ENCODE peak calls at places on chromosome 10, in seven cellular contexts. One of them, this sample, is unnamed.

GRCh38 chr10:16957038-16957437 is 139.8 kb upstream of the RSU1 start:
- DNase-seq in GM12878: no peak
- DNase-seq in HepG2: no peak
- DNase-seq in K562: no peak
- DNase-seq in H1: no peak
- DNase-seq in HCT116: no peak
- DNase-seq in SK-N-SH: no peak
- DNase-seq in this sample: no peak

GRCh38 chr10:101563497-101564040 is 24.5 kb downstream of the POLL start:
- DNase-seq in GM12878: no peak
- DNase-seq in HCT116: no peak
- DNase-seq in K562: no peak
- DNase-seq in SK-N-SH: peak; percentile 17
- DNase-seq in HepG2: no peak
- DNase-seq in H1: peak; percentile 36
- DNase-seq in this sample: no peak

GRCh38 chr10:75922435-75922834 is 491.0 kb downstream of the LRMDA start:
- DNase-seq in HepG2: peak; percentile 10
- DNase-seq in HCT116: no peak
- DNase-seq in H1: no peak
- DNase-seq in GM12878: no peak
- DNase-seq in SK-N-SH: no peak
- DNase-seq in K562: no peak
- DNase-seq in this sample: no peak

GRCh38 chr10:59880019-59880717 is 26.2 kb downstream of the CCDC6 start:
- DNase-seq in GM12878: no peak
- DNase-seq in HepG2: no peak
- DNase-seq in K562: no peak
- DNase-seq in SK-N-SH: no peak
- DNase-seq in H1: no peak
- DNase-seq in HCT116: no peak
- DNase-seq in this sample: no peak

GRCh38 chr10:111087331-111087756 is 10.5 kb downstream of the ADRA2A start:
- DNase-seq in HepG2: no peak
- DNase-seq in HCT116: no peak
- DNase-seq in H1: no peak
- DNase-seq in SK-N-SH: no peak
- DNase-seq in GM12878: no peak
- DNase-seq in K562: no peak
- DNase-seq in this sample: no peak

GRCh38 chr10:33252324-33252723 is 82.1 kb downstream of the NRP1 start:
- DNase-seq in H1: no peak
- DNase-seq in GM12878: no peak
- DNase-seq in K562: no peak
- DNase-seq in HCT116: no peak
- DNase-seq in HepG2: no peak
- DNase-seq in SK-N-SH: no peak
- DNase-seq in this sample: no peak

GRCh38 chr10:102602272-102603045 is 41.8 kb upstream of the TRIM8 start:
- DNase-seq in SK-N-SH: no peak
- DNase-seq in K562: no peak
- DNase-seq in HCT116: no peak
- DNase-seq in GM12878: no peak
- DNase-seq in H1: no peak
- DNase-seq in HepG2: no peak
- DNase-seq in this sample: no peak

GRCh38 chr10:29563420-29564035 is 71.2 kb downstream of the SVIL start:
- DNase-seq in H1: no peak
- DNase-seq in GM12878: no peak
- DNase-seq in SK-N-SH: no peak
- DNase-seq in K562: no peak
- DNase-seq in HepG2: no peak
- DNase-seq in HCT116: no peak
- DNase-seq in this sample: no peak

GRCh38 chr10:21791276-21791675 is 212.3 kb downstream of the DNAJC1 start:
- DNase-seq in H1: no peak
- DNase-seq in SK-N-SH: no peak
- DNase-seq in K562: no peak
- DNase-seq in GM12878: no peak
- DNase-seq in HepG2: no peak
- DNase-seq in HCT116: no peak
- DNase-seq in this sample: no peak

GRCh38 chr10:108250954-108251620 is 1086.6 kb upstream of the SORCS1 start:
- DNase-seq in K562: no peak
- DNase-seq in HCT116: no peak
- DNase-seq in H1: no peak
- DNase-seq in SK-N-SH: peak; percentile 11
- DNase-seq in HepG2: no peak
- DNase-seq in GM12878: no peak
- DNase-seq in this sample: no peak

GRCh38 chr10:102153093-102153620 is 968 bp downstream of the NOLC1 start:
- DNase-seq in H1: no peak
- DNase-seq in HCT116: no peak
- DNase-seq in K562: no peak
- DNase-seq in GM12878: no peak
- DNase-seq in HepG2: no peak
- DNase-seq in SK-N-SH: no peak
- DNase-seq in this sample: no peak

GRCh38 chr10:45403151-45403550 is 29.1 kb downstream of the ALOX5 start:
- DNase-seq in GM12878: no peak
- DNase-seq in SK-N-SH: no peak
- DNase-seq in H1: no peak
- DNase-seq in HCT116: no peak
- DNase-seq in HepG2: no peak
- DNase-seq in K562: no peak
- DNase-seq in this sample: no peak

GRCh38 chr10:117736655-117737054 is 194.1 kb downstream of the EMX2 start:
- DNase-seq in SK-N-SH: no peak
- DNase-seq in GM12878: no peak
- DNase-seq in HepG2: peak; percentile 4
- DNase-seq in HCT116: peak; percentile 34
- DNase-seq in H1: no peak
- DNase-seq in K562: no peak
- DNase-seq in this sample: no peak

GRCh38 chr10:43208147-43209063 is 58.5 kb downstream of the RASGEF1A start:
- DNase-seq in HepG2: no peak
- DNase-seq in K562: no peak
- DNase-seq in SK-N-SH: peak; percentile 12
- DNase-seq in GM12878: no peak
- DNase-seq in HCT116: no peak
- DNase-seq in H1: peak; percentile 41
- DNase-seq in this sample: no peak

GRCh38 chr10:14052926-14053325 is 277.8 kb downstream of the FRMD4A start:
- DNase-seq in SK-N-SH: no peak
- DNase-seq in K562: no peak
- DNase-seq in HepG2: no peak
- DNase-seq in GM12878: no peak
- DNase-seq in H1: no peak
- DNase-seq in HCT116: no peak
- DNase-seq in this sample: no peak

GRCh38 chr10:69125554-69125953 is 1.6 kb downstream of the VPS26A start:
- DNase-seq in HepG2: no peak
- DNase-seq in GM12878: no peak
- DNase-seq in SK-N-SH: no peak
- DNase-seq in HCT116: no peak
- DNase-seq in K562: no peak
- DNase-seq in H1: no peak
- DNase-seq in this sample: no peak

GRCh38 chr10:70130878-70131559 is 1.6 kb downstream of the AIFM2 start:
- DNase-seq in H1: no peak
- DNase-seq in K562: no peak
- DNase-seq in GM12878: no peak
- DNase-seq in HCT116: no peak
- DNase-seq in HepG2: peak; percentile 90
- DNase-seq in SK-N-SH: no peak
- DNase-seq in this sample: no peak

GRCh38 chr10:102393411-102394078 is 2.0 kb upstream of the NFKB2 start:
- DNase-seq in SK-N-SH: peak; percentile 91
- DNase-seq in HCT116: no peak
- DNase-seq in HepG2: no peak
- DNase-seq in GM12878: no peak
- DNase-seq in H1: no peak
- DNase-seq in K562: no peak
- DNase-seq in this sample: peak; percentile 86

GRCh38 chr10:69759641-69760040 is 42.1 kb upstream of the COL13A1 start:
- DNase-seq in H1: no peak
- DNase-seq in GM12878: no peak
- DNase-seq in HCT116: no peak
- DNase-seq in SK-N-SH: no peak
- DNase-seq in K562: no peak
- DNase-seq in HepG2: no peak
- DNase-seq in this sample: no peak

GRCh38 chr10:79274279-79275104 is 72.8 kb upstream of the PPIF start:
- DNase-seq in H1: no peak
- DNase-seq in HCT116: no peak
- DNase-seq in K562: no peak
- DNase-seq in SK-N-SH: peak; percentile 87
- DNase-seq in GM12878: no peak
- DNase-seq in HepG2: no peak
- DNase-seq in this sample: no peak

GRCh38 chr10:124646483-124647352 is 97.5 kb downstream of the FAM53B start:
- DNase-seq in HepG2: peak; percentile 43
- DNase-seq in GM12878: no peak
- DNase-seq in SK-N-SH: peak; percentile 68
- DNase-seq in H1: no peak
- DNase-seq in K562: peak; percentile 58
- DNase-seq in HCT116: no peak
- DNase-seq in this sample: no peak

GRCh38 chr10:48939790-48940325 is at the start of gene LRRC18:
- DNase-seq in K562: no peak
- DNase-seq in H1: no peak
- DNase-seq in SK-N-SH: no peak
- DNase-seq in HCT116: no peak
- DNase-seq in HepG2: no peak
- DNase-seq in GM12878: no peak
- DNase-seq in this sample: no peak

GRCh38 chr10:48938281-48938680 is 1.4 kb downstream of the LRRC18 start:
- DNase-seq in GM12878: no peak
- DNase-seq in H1: no peak
- DNase-seq in HCT116: no peak
- DNase-seq in K562: no peak
- DNase-seq in SK-N-SH: no peak
- DNase-seq in HepG2: no peak
- DNase-seq in this sample: no peak

GRCh38 chr10:48940372-48940771 is 732 bp upstream of the LRRC18 start:
- DNase-seq in SK-N-SH: no peak
- DNase-seq in GM12878: no peak
- DNase-seq in HepG2: no peak
- DNase-seq in H1: no peak
- DNase-seq in HCT116: no peak
- DNase-seq in K562: no peak
- DNase-seq in this sample: no peak

GRCh38 chr10:48937796-48938195 is 1.8 kb downstream of the LRRC18 start:
- DNase-seq in SK-N-SH: no peak
- DNase-seq in K562: no peak
- DNase-seq in HepG2: no peak
- DNase-seq in HCT116: no peak
- DNase-seq in GM12878: no peak
- DNase-seq in H1: no peak
- DNase-seq in this sample: no peak

GRCh38 chr10:48938990-48939536 is 577 bp downstream of the LRRC18 start:
- DNase-seq in H1: no peak
- DNase-seq in HCT116: no peak
- DNase-seq in HepG2: no peak
- DNase-seq in SK-N-SH: no peak
- DNase-seq in K562: no peak
- DNase-seq in GM12878: no peak
- DNase-seq in this sample: no peak
- TF ChIP-seq JUND in H1: no peak
- TF ChIP-seq JUND in HCT116: no peak
- TF ChIP-seq JUND in HepG2: no peak
- TF ChIP-seq JUND in SK-N-SH: no peak
- TF ChIP-seq JUND in K562: no peak
- TF ChIP-seq JUND in GM12878: no peak
- TF ChIP-seq JUND in this sample: no peak

GRCh38 chr10:92757066-92757716 is 67.4 kb downstream of the HHEX start:
- DNase-seq in HepG2: peak; percentile 72
- DNase-seq in GM12878: peak; percentile 75
- DNase-seq in HCT116: peak; percentile 29
- DNase-seq in K562: peak; percentile 38
- DNase-seq in H1: peak; percentile 54
- DNase-seq in SK-N-SH: no peak
- DNase-seq in this sample: peak; percentile 7

GRCh38 chr10:92758594-92758993 is 68.8 kb downstream of the HHEX start:
- DNase-seq in K562: no peak
- DNase-seq in GM12878: no peak
- DNase-seq in H1: no peak
- DNase-seq in HepG2: peak; percentile 25
- DNase-seq in HCT116: no peak
- DNase-seq in SK-N-SH: no peak
- DNase-seq in this sample: no peak

GRCh38 chr10:92755725-92756124 is 66.0 kb downstream of the HHEX start:
- DNase-seq in HepG2: no peak
- DNase-seq in GM12878: no peak
- DNase-seq in H1: no peak
- DNase-seq in HCT116: no peak
- DNase-seq in K562: no peak
- DNase-seq in SK-N-SH: no peak
- DNase-seq in this sample: no peak

GRCh38 chr10:92757720-92758119 is 68.0 kb downstream of the HHEX start:
- DNase-seq in H1: no peak
- DNase-seq in GM12878: no peak
- DNase-seq in HepG2: no peak
- DNase-seq in HCT116: no peak
- DNase-seq in K562: no peak
- DNase-seq in SK-N-SH: no peak
- DNase-seq in this sample: no peak

GRCh38 chr10:92756233-92757065 is 66.7 kb downstream of the HHEX start:
- DNase-seq in GM12878: peak; percentile 91
- DNase-seq in HCT116: no peak
- DNase-seq in H1: no peak
- DNase-seq in K562: peak; percentile 75
- DNase-seq in SK-N-SH: no peak
- DNase-seq in HepG2: peak; percentile 92
- DNase-seq in this sample: no peak
- TF ChIP-seq JUND in GM12878: no peak
- TF ChIP-seq JUND in HCT116: no peak
- TF ChIP-seq JUND in H1: no peak
- TF ChIP-seq JUND in K562: peak; percentile 29
- TF ChIP-seq JUND in SK-N-SH: no peak
- TF ChIP-seq JUND in HepG2: no peak
- TF ChIP-seq JUND in this sample: no peak

DNA sequence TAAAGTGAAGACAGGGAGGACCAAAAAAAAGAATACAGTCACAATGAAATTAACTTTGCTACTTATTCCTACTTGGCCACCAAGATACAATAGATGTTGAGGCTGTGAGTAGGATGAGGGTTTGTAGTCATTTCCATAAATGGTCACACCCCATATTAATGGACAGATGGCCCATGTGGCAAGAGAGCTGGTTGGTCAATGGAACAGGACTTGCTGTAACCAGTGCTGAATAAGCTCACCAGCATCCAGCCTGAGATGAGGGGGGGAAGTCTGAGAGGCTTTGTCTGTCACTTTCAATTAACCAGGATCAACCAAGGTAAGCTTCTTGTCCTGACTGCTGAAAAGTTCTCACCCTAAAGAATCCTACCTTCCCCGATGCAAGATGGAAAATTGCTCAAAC is 130.4 kb upstream of the KCNMA1 start:
- DNase-seq in K562: no peak
- DNase-seq in H1: no peak
- DNase-seq in GM12878: no peak
- DNase-seq in HepG2: no peak
- DNase-seq in HCT116: no peak
- DNase-seq in SK-N-SH: no peak
- DNase-seq in this sample: no peak
- TF ChIP-seq JUND in K562: no peak
- TF ChIP-seq JUND in H1: no peak
- TF ChIP-seq JUND in GM12878: no peak
- TF ChIP-seq JUND in HepG2: no peak
- TF ChIP-seq JUND in HCT116: no peak
- TF ChIP-seq JUND in SK-N-SH: no peak
- TF ChIP-seq JUND in this sample: no peak

GRCh38 chr10:34814228-34815173 is 595 bp downstream of the PARD3 start:
- DNase-seq in H1: peak; percentile 75
- DNase-seq in SK-N-SH: peak; percentile 91
- DNase-seq in HCT116: no peak
- DNase-seq in GM12878: no peak
- DNase-seq in K562: peak; percentile 66
- DNase-seq in HepG2: peak; percentile 51
- DNase-seq in this sample: peak; percentile 33
- TF ChIP-seq JUND in H1: no peak
- TF ChIP-seq JUND in SK-N-SH: no peak
- TF ChIP-seq JUND in HCT116: no peak
- TF ChIP-seq JUND in GM12878: no peak
- TF ChIP-seq JUND in K562: no peak
- TF ChIP-seq JUND in HepG2: no peak
- TF ChIP-seq JUND in this sample: no peak

This sample was measured in T47D.